ENCODE peak calls at places on chromosomes 7 and 10, in ten cellular contexts. D, X, V, T, L, I, C, P, Y and E are unnamed samples.

GRCh38 chr7:34165466-34165865 is 260.1 kb downstream of the BMPER start:
- DNase-seq in I (no peak), D (no peak), V (no peak), C (no peak), Y (no peak), T (no peak), X (no peak), P (no peak), L (no peak), E (no peak)

GRCh38 chr7:125122225-125122624 is 192.6 kb upstream of the POT1 start:
- DNase-seq in V (no peak), X (no peak), I (no peak), C (no peak), P (no peak), T (no peak), D (no peak), L (no peak), Y (no peak), E (no peak)

GRCh38 chr10:27369832-27370231 is 129.2 kb upstream of the ACBD5 start:
- DNase-seq in T (no peak), X (no peak), V (no peak), P (peak), Y (no peak), L (no peak), I (no peak), C (no peak), D (no peak), E (no peak)

GRCh38 chr7:115558186-115558585 is 472.4 kb downstream of the TFEC start:
- DNase-seq in C (peak), T (no peak), I (no peak), L (no peak), Y (no peak), V (no peak), D (no peak), P (no peak), X (no peak), E (peak)

GRCh38 chr10:86293323-86293840 is 73.2 kb downstream of the GRID1 start:
- DNase-seq in I (no peak), T (no peak), P (no peak), V (no peak), D (no peak), C (no peak), X (peak), L (no peak), Y (no peak), E (no peak)

GRCh38 chr7:87179180-87179579 is 26.9 kb downstream of the DMTF1 start:
- DNase-seq in X (no peak), T (no peak), D (no peak), L (no peak), I (no peak), P (no peak), V (no peak), C (no peak), Y (no peak), E (no peak)

GRCh38 chr7:106367018-106367420 is 82.2 kb upstream of the NAMPT start:
- DNase-seq in C (peak), X (no peak), D (peak), V (no peak), T (no peak), L (no peak), Y (no peak), P (peak), I (no peak), E (no peak)

GRCh38 chr10:91909178-91909677 is at the start of gene FGFBP3:
- DNase-seq in Y (peak), T (peak), P (peak), I (peak), C (peak), D (peak), L (no peak), X (peak), V (no peak), E (no peak)

GRCh38 chr10:98371421-98371820 is 43.6 kb downstream of the PYROXD2 start:
- DNase-seq in I (no peak), P (no peak), L (no peak), X (no peak), T (no peak), C (no peak), Y (no peak), V (no peak), D (peak), E (no peak)

GRCh38 chr10:51214897-51215227 is 140.6 kb downstream of the PRKG1 start:
- DNase-seq in V (no peak), T (no peak), C (no peak), P (no peak), D (no peak), Y (no peak), I (no peak), X (no peak), L (no peak), E (no peak)

GRCh38 chr10:6973904-6974303 is 393.8 kb upstream of the PRKCQ start:
- DNase-seq in Y (peak), X (no peak), C (no peak), L (no peak), D (no peak), I (no peak), T (no peak), P (no peak), V (no peak), E (no peak)

GRCh38 chr10:25758041-25758457 is 176.0 kb upstream of the MYO3A start:
- DNase-seq in I (no peak), X (no peak), V (no peak), C (peak), Y (no peak), P (peak), L (no peak), T (peak), D (peak), E (no peak)

GRCh38 chr10:132684164-132684891 is 101.6 kb downstream of the NKX6-2 start:
- DNase-seq in T (no peak), X (no peak), C (peak), V (no peak), L (peak), Y (peak), P (peak), D (no peak), I (no peak), E (no peak)

GRCh38 chr7:156577645-156578577 is 62.7 kb upstream of the RNF32 start:
- DNase-seq in D (no peak), I (no peak), Y (no peak), T (no peak), C (no peak), P (no peak), V (no peak), X (no peak), L (no peak), E (no peak)

GRCh38 chr7:54969190-54969967 is 49.4 kb upstream of the EGFR start:
- DNase-seq in D (no peak), T (no peak), Y (no peak), C (peak), V (no peak), I (no peak), X (no peak), P (no peak), L (no peak), E (no peak)

GRCh38 chr7:81882086-81882485 is 112.2 kb upstream of the HGF start:
- DNase-seq in V (no peak), C (peak), Y (no peak), T (no peak), D (no peak), L (no peak), X (no peak), P (no peak), I (no peak), E (no peak)

GRCh38 chr7:57367171-57367570 is 82.8 kb upstream of the ZNF716 start:
- DNase-seq in I (no peak), L (no peak), Y (no peak), D (no peak), P (no peak), X (no peak), C (no peak), V (no peak), T (no peak), E (no peak)